ENCODE peak calls at places on chromosomes 13 and 19, in nine cellular contexts. One of them, this sample, is unnamed.

GRCh38 chr13:33509642-33510229 is 224.2 kb upstream of the STARD13 start:
- DNase-seq in left ventricle myocardium inferior: peak; percentile 29
- DNase-seq in lung: peak; percentile 36
- DNase-seq in heart right ventricle: peak; percentile 13
- DNase-seq in iPS DF 6.9: no peak
- DNase-seq in sigmoid colon: peak; percentile 81
- DNase-seq in breast epithelium: no peak
- DNase-seq in foreskin keratinocyte: peak; percentile 42
- DNase-seq in stomach: peak; percentile 41
- DNase-seq in this sample: peak; percentile 85

GRCh38 chr13:110450941-110451340 is 110.6 kb downstream of the RAB20 start:
- DNase-seq in left ventricle myocardium inferior: no peak
- DNase-seq in lung: no peak
- DNase-seq in heart right ventricle: no peak
- DNase-seq in iPS DF 6.9: no peak
- DNase-seq in sigmoid colon: no peak
- DNase-seq in breast epithelium: peak; percentile 27
- DNase-seq in foreskin keratinocyte: peak; percentile 21
- DNase-seq in stomach: no peak
- DNase-seq in this sample: no peak

GRCh38 chr13:49580980-49581680 is 4.2 kb downstream of the RCBTB1 start:
- DNase-seq in left ventricle myocardium inferior: no peak
- DNase-seq in lung: no peak
- DNase-seq in heart right ventricle: no peak
- DNase-seq in iPS DF 6.9: no peak
- DNase-seq in sigmoid colon: no peak
- DNase-seq in breast epithelium: no peak
- DNase-seq in foreskin keratinocyte: peak; percentile 60
- DNase-seq in stomach: no peak
- DNase-seq in this sample: no peak

GRCh38 chr19:3178377-3178972 is at the start of gene S1PR4:
- DNase-seq in left ventricle myocardium inferior: no peak
- DNase-seq in lung: no peak
- DNase-seq in heart right ventricle: no peak
- DNase-seq in iPS DF 6.9: no peak
- DNase-seq in sigmoid colon: no peak
- DNase-seq in breast epithelium: no peak
- DNase-seq in foreskin keratinocyte: no peak
- DNase-seq in stomach: no peak
- DNase-seq in this sample: no peak

GRCh38 chr13:36297259-36297599 is 385 bp downstream of the CCDC169 start:
- DNase-seq in left ventricle myocardium inferior: no peak
- DNase-seq in lung: no peak
- DNase-seq in heart right ventricle: no peak
- DNase-seq in iPS DF 6.9: no peak
- DNase-seq in sigmoid colon: no peak
- DNase-seq in breast epithelium: no peak
- DNase-seq in foreskin keratinocyte: peak; percentile 33
- DNase-seq in stomach: no peak
- DNase-seq in this sample: no peak

GRCh38 chr13:44271915-44272341 is 101.7 kb upstream of the SERP2 start:
- DNase-seq in left ventricle myocardium inferior: no peak
- DNase-seq in lung: no peak
- DNase-seq in heart right ventricle: peak; percentile 20
- DNase-seq in iPS DF 6.9: no peak
- DNase-seq in sigmoid colon: peak; percentile 82
- DNase-seq in breast epithelium: no peak
- DNase-seq in foreskin keratinocyte: no peak
- DNase-seq in stomach: no peak
- DNase-seq in this sample: no peak

GRCh38 chr13:40653558-40654318 is 12.7 kb downstream of the FOXO1 start:
- DNase-seq in left ventricle myocardium inferior: no peak
- DNase-seq in lung: no peak
- DNase-seq in heart right ventricle: no peak
- DNase-seq in iPS DF 6.9: no peak
- DNase-seq in sigmoid colon: no peak
- DNase-seq in breast epithelium: no peak
- DNase-seq in foreskin keratinocyte: no peak
- DNase-seq in stomach: no peak
- DNase-seq in this sample: no peak

GRCh38 chr13:99980201-99981114 is 1.1 kb upstream of the ZIC2 start:
- DNase-seq in left ventricle myocardium inferior: peak; percentile 61
- DNase-seq in lung: no peak
- DNase-seq in heart right ventricle: peak; percentile 68
- DNase-seq in iPS DF 6.9: no peak
- DNase-seq in sigmoid colon: no peak
- DNase-seq in breast epithelium: no peak
- DNase-seq in foreskin keratinocyte: no peak
- DNase-seq in stomach: peak; percentile 69
- DNase-seq in this sample: peak; percentile 57

DNA sequence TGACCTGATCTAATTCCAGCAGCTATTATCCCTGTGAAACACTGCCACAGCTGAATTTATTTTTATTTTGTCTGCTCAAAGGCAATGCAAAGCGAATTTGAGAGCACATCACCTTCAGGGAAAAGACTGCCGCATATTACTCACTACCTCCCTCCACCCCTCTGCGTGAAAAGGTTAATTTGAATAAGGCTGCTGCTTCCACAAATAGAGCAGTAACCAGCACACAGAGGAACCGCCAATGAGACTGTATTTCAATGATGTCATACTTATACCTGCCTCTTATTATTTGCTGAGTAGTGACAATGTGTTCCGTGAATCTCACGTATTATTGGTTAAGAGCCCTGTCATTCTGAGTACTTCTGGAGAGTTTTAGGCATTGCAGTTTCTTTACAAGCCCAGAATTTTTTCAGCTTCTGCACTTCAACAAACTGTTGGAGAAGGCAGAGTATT is 156.1 kb upstream of the KLF12 start:
- DNase-seq in left ventricle myocardium inferior: no peak
- DNase-seq in lung: no peak
- DNase-seq in heart right ventricle: no peak
- DNase-seq in iPS DF 6.9: no peak
- DNase-seq in sigmoid colon: no peak
- DNase-seq in breast epithelium: no peak
- DNase-seq in foreskin keratinocyte: peak; percentile 98
- DNase-seq in stomach: no peak
- DNase-seq in this sample: no peak
- H3K4me1 ChIP-seq in left ventricle myocardium inferior: peaks cover 30% of the 10 kb centered on the region
- H3K4me1 ChIP-seq in lung: peaks cover 5% of the 10 kb centered on the region
- H3K4me1 ChIP-seq in heart right ventricle: peaks cover 30% of the 10 kb centered on the region
- H3K4me1 ChIP-seq in iPS DF 6.9: peaks cover 6% of the 10 kb centered on the region
- H3K4me1 ChIP-seq in sigmoid colon: peaks cover 50% of the 10 kb centered on the region
- H3K4me1 ChIP-seq in breast epithelium: peaks cover 3% of the 10 kb centered on the region
- H3K4me1 ChIP-seq in foreskin keratinocyte: peaks cover 22% of the 10 kb centered on the region
- H3K4me1 ChIP-seq in stomach: peaks cover 42% of the 10 kb centered on the region
- H3K4me1 ChIP-seq in this sample: no peaks in the 10 kb centered on the region

GRCh38 chr19:53908933-53909415 is at the start of gene CACNG7:
- DNase-seq in left ventricle myocardium inferior: no peak
- DNase-seq in lung: no peak
- DNase-seq in heart right ventricle: no peak
- DNase-seq in iPS DF 6.9: no peak
- DNase-seq in sigmoid colon: no peak
- DNase-seq in breast epithelium: no peak
- DNase-seq in foreskin keratinocyte: no peak
- DNase-seq in stomach: no peak
- DNase-seq in this sample: no peak

GRCh38 chr19:53907690-53908089 is 1.4 kb upstream of the CACNG7 start:
- DNase-seq in left ventricle myocardium inferior: no peak
- DNase-seq in lung: no peak
- DNase-seq in heart right ventricle: no peak
- DNase-seq in iPS DF 6.9: no peak
- DNase-seq in sigmoid colon: no peak
- DNase-seq in breast epithelium: no peak
- DNase-seq in foreskin keratinocyte: no peak
- DNase-seq in stomach: no peak
- DNase-seq in this sample: no peak

GRCh38 chr19:53909471-53910169 is 542 bp downstream of the CACNG7 start:
- DNase-seq in left ventricle myocardium inferior: no peak
- DNase-seq in lung: no peak
- DNase-seq in heart right ventricle: no peak
- DNase-seq in iPS DF 6.9: no peak
- DNase-seq in sigmoid colon: no peak
- DNase-seq in breast epithelium: no peak
- DNase-seq in foreskin keratinocyte: no peak
- DNase-seq in stomach: no peak
- DNase-seq in this sample: no peak

GRCh38 chr19:53907193-53907581 is 1.9 kb upstream of the CACNG7 start:
- DNase-seq in left ventricle myocardium inferior: no peak
- DNase-seq in lung: no peak
- DNase-seq in heart right ventricle: no peak
- DNase-seq in iPS DF 6.9: no peak
- DNase-seq in sigmoid colon: no peak
- DNase-seq in breast epithelium: no peak
- DNase-seq in foreskin keratinocyte: no peak
- DNase-seq in stomach: no peak
- DNase-seq in this sample: no peak

DNA sequence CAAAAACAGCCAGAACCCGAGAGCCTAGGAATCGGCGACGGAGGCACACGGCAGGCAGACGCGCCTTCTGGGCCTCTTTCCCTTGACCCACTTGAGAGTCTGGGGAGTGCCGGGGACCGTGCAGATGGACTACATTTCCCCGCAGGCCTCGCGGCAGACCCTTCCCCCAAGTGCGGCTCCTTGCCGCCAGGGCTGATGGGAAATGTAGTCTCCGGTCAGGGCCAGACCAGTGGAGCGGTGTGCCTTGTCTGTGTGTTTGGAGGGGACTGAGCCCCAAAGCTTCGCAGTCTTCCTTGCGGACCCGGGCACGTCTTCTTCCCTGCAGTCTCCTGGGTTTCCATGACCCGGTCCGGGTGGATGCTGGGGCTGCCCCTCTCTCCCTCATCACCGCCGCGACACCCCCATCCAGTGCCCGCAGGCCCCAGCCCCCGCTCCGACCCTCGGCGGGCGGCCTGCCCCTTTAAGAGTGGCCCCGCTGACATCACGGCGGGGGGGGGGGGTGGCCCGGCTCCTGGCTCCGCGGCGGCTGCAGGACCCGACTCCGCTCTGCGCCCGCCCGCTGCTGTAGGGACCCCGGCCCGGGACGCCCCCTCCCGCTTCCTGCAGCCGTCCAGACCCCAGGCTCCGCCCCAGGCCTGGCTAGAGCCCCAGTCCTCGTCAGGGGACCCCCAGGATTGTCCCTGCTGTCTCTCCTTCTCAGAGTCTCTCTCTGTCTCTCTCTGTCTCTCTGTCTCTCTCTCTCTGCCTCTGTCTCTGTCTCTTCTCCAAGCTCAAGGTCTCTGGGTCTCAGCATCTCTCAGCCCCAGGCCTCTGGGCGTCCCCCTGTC is 759 bp upstream of the CACNG7 start:
- DNase-seq in left ventricle myocardium inferior: no peak
- DNase-seq in lung: no peak
- DNase-seq in heart right ventricle: peak; percentile 24
- DNase-seq in iPS DF 6.9: no peak
- DNase-seq in sigmoid colon: no peak
- DNase-seq in breast epithelium: no peak
- DNase-seq in foreskin keratinocyte: no peak
- DNase-seq in stomach: peak; percentile 33
- DNase-seq in this sample: no peak
- H3K27ac ChIP-seq in left ventricle myocardium inferior: no peak overlapping the region
- H3K27ac ChIP-seq in lung: no peak overlapping the region
- H3K27ac ChIP-seq in heart right ventricle: no peak overlapping the region
- H3K27ac ChIP-seq in iPS DF 6.9: no peak overlapping the region
- H3K27ac ChIP-seq in sigmoid colon: no peak overlapping the region
- H3K27ac ChIP-seq in breast epithelium: no peak overlapping the region
- H3K27ac ChIP-seq in foreskin keratinocyte: no peak overlapping the region
- H3K27ac ChIP-seq in stomach: no peak overlapping the region
- H3K27ac ChIP-seq in this sample: no peak overlapping the region

DNA sequence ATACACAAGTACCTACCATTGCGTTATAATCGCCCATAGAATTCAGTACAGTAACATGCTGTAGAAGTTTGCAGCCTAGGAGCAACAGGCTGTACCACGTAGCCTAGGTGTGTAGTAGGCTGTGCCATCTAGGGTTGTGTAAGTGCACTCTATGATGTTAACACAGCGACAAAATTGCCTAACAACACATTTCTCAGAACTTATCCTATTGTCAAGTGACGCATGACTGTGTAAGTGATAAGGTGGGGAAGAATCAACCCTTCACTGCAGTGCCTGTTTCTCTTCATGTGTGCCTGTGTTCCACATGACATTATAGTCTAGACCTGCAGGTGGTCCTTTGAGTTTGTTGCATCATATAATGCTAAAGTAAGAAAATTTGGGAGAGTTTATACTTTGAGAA is 94.0 kb downstream of the PCDH9 start:
- DNase-seq in left ventricle myocardium inferior: no peak
- DNase-seq in lung: no peak
- DNase-seq in heart right ventricle: no peak
- DNase-seq in iPS DF 6.9: no peak
- DNase-seq in sigmoid colon: no peak
- DNase-seq in breast epithelium: no peak
- DNase-seq in foreskin keratinocyte: no peak
- DNase-seq in stomach: no peak
- DNase-seq in this sample: no peak
- H3K4me1 ChIP-seq in left ventricle myocardium inferior: peaks cover 47% of the 10 kb centered on the region
- H3K4me1 ChIP-seq in lung: no peaks in the 10 kb centered on the region
- H3K4me1 ChIP-seq in heart right ventricle: peaks cover 14% of the 10 kb centered on the region
- H3K4me1 ChIP-seq in iPS DF 6.9: no peaks in the 10 kb centered on the region
- H3K4me1 ChIP-seq in sigmoid colon: peaks cover 13% of the 10 kb centered on the region
- H3K4me1 ChIP-seq in breast epithelium: no peaks in the 10 kb centered on the region
- H3K4me1 ChIP-seq in foreskin keratinocyte: no peaks in the 10 kb centered on the region
- H3K4me1 ChIP-seq in stomach: peaks cover 42% of the 10 kb centered on the region
- H3K4me1 ChIP-seq in this sample: peaks cover 42% of the 10 kb centered on the region

DNA sequence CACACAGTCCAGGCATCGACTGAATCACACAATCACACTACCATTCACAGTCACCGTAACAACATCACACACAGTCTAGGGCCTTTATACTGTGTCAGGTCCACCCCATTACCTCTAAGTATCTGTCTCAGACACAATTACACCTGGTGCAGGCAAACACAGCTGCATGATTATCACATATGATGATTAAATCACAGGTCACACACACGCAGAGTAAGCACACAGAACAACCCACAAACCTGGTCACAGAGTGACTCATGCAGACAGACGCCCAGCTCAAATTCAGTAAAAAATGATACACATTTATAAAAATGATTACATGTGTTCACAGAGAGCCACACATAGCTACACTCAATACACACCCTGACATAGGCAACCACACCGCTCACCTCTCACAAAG is 1.2 kb upstream of the ZSCAN22 start:
- DNase-seq in left ventricle myocardium inferior: no peak
- DNase-seq in lung: no peak
- DNase-seq in heart right ventricle: no peak
- DNase-seq in iPS DF 6.9: no peak
- DNase-seq in sigmoid colon: no peak
- DNase-seq in breast epithelium: no peak
- DNase-seq in foreskin keratinocyte: peak; percentile 76
- DNase-seq in stomach: no peak
- DNase-seq in this sample: no peak
- H3K27ac ChIP-seq in left ventricle myocardium inferior: no peak overlapping the region
- H3K27ac ChIP-seq in lung: no peak overlapping the region
- H3K27ac ChIP-seq in heart right ventricle: no peak overlapping the region
- H3K27ac ChIP-seq in iPS DF 6.9: no peak overlapping the region
- H3K27ac ChIP-seq in sigmoid colon: no peak overlapping the region
- H3K27ac ChIP-seq in breast epithelium: no peak overlapping the region
- H3K27ac ChIP-seq in foreskin keratinocyte: peak overlapping the region; percentile 50
- H3K27ac ChIP-seq in stomach: no peak overlapping the region
- H3K27ac ChIP-seq in this sample: no peak overlapping the region

This sample was measured in right atrium auricular region.